ENCODE peak calls at places on chromosomes 5 and 9, in nine cellular contexts. C is HEK293T; X is A172; H is natural killer cell; Z is HT-29; U is midbrain; E is activated CD4-positive, alpha-beta T cell treated with anti-CD3 and anti-CD28 coated beads, Interleukin-2, amount 50 U/mL, for 1 hour; D is Ammon's horn; N is NAMALWA. B is an unnamed sample.

GRCh38 chr9:108535526-108535925 is 320.3 kb downstream of the ACTL7B start:
- DNase-seq in E (no peak), N (peak), X (no peak), D (no peak), Z (peak), C (peak), U (no peak), H (no peak), B (peak)

GRCh38 chr9:113675475-113675941 is 200.6 kb upstream of the ZNF618 start:
- DNase-seq in U (no peak), Z (no peak), N (no peak), C (no peak), E (no peak), H (no peak), X (peak), D (peak), B (peak)

GRCh38 chr5:23704176-23704855 is 196.9 kb downstream of the PRDM9 start:
- DNase-seq in H (no peak), D (no peak), E (no peak), X (peak), Z (peak), U (no peak), C (no peak), N (no peak), B (no peak)

GRCh38 chr9:36924071-36924470 is 110.0 kb downstream of the PAX5 start:
- DNase-seq in N (no peak), H (no peak), E (no peak), X (peak), D (no peak), Z (peak), U (no peak), C (no peak), B (no peak)

GRCh38 chr5:37197340-37198050 is 51.7 kb downstream of the CPLANE1 start:
- DNase-seq in Z (no peak), C (no peak), E (no peak), D (no peak), U (no peak), N (peak), H (no peak), X (peak), B (no peak)

GRCh38 chr9:120676767-120677402 is 37.4 kb downstream of the MEGF9 start:
- DNase-seq in E (no peak), N (no peak), Z (no peak), U (no peak), C (no peak), H (no peak), D (no peak), X (no peak), B (no peak)

GRCh38 chr9:36134761-36135505 is 1.6 kb upstream of the GLIPR2 start:
- DNase-seq in D (no peak), X (no peak), U (no peak), H (no peak), C (no peak), Z (no peak), E (no peak), N (no peak), B (no peak)

GRCh38 chr9:72579190-72579589 is 57.8 kb downstream of the TMC1 start:
- DNase-seq in D (no peak), U (no peak), X (peak), N (no peak), H (no peak), E (no peak), Z (peak), C (no peak), B (peak)

GRCh38 chr5:5572983-5573797 is 150.7 kb downstream of the ICE1 start:
- DNase-seq in X (no peak), U (no peak), H (no peak), D (no peak), E (no peak), C (no peak), N (no peak), Z (no peak), B (no peak)

GRCh38 chr9:127869310-127870152 is 7.9 kb downstream of the AK1 start:
- DNase-seq in N (peak), D (peak), E (peak), X (peak), C (peak), U (peak), Z (peak), H (peak), B (peak)

GRCh38 chr9:128862401-128862851 is 19.3 kb downstream of the KYAT1 start:
- DNase-seq in Z (no peak), N (no peak), E (no peak), D (no peak), C (no peak), H (no peak), U (no peak), X (no peak), B (no peak)

GRCh38 chr9:128529191-128529590 is 23.2 kb upstream of the SPTAN1 start:
- DNase-seq in C (no peak), N (no peak), H (no peak), E (no peak), D (no peak), Z (no peak), U (no peak), X (peak), B (no peak)

GRCh38 chr9:98306384-98307145 is 51.1 kb upstream of the TBC1D2 start:
- DNase-seq in H (no peak), E (no peak), X (peak), Z (no peak), D (no peak), C (no peak), U (no peak), N (no peak), B (no peak)

GRCh38 chr5:174589599-174589998 is 134.8 kb upstream of the MSX2 start:
- DNase-seq in H (no peak), D (no peak), U (no peak), X (no peak), C (no peak), E (no peak), N (no peak), Z (peak), B (no peak)

GRCh38 chr9:29637448-29638196 is 2064.3 kb upstream of the C9orf72 start:
- DNase-seq in E (no peak), D (no peak), N (no peak), H (no peak), C (no peak), Z (no peak), U (no peak), X (no peak), B (no peak)

GRCh38 chr5:139061856-139062255 is 136.3 kb downstream of the SIL1 start:
- DNase-seq in E (no peak), N (no peak), U (peak), C (no peak), X (no peak), H (no peak), Z (no peak), D (peak), B (no peak)

GRCh38 chr9:81833563-81834345 is 94.5 kb upstream of the SPATA31D4 start:
- DNase-seq in C (no peak), E (no peak), N (no peak), H (no peak), U (no peak), Z (no peak), D (no peak), X (no peak), B (peak)

GRCh38 chr9:17293685-17294084 is 158.8 kb downstream of the CNTLN start:
- DNase-seq in N (no peak), U (no peak), H (no peak), E (no peak), C (no peak), Z (no peak), D (no peak), X (no peak), B (no peak)

GRCh38 chr9:114799925-114800324 is 5.9 kb downstream of the TNFSF15 start:
- DNase-seq in H (no peak), X (no peak), Z (no peak), U (no peak), E (no peak), N (no peak), D (no peak), C (no peak), B (no peak)

GRCh38 chr9:86668488-86668887 is 278.8 kb downstream of the GAS1 start:
- DNase-seq in H (no peak), N (no peak), Z (no peak), D (no peak), X (no peak), E (no peak), C (no peak), U (no peak), B (no peak)

GRCh38 chr5:6606884-6607558 is 25.8 kb downstream of the NSUN2 start:
- DNase-seq in D (no peak), E (no peak), Z (no peak), C (no peak), H (no peak), X (no peak), U (peak), N (no peak), B (no peak)

GRCh38 chr5:64861281-64861680 is 92.6 kb downstream of the CWC27 start:
- DNase-seq in U (no peak), N (no peak), E (no peak), Z (no peak), X (no peak), H (no peak), C (no peak), D (no peak), B (no peak)

GRCh38 chr9:119951090-119951489 is 581.9 kb upstream of the BRINP1 start:
- DNase-seq in E (no peak), N (no peak), X (no peak), C (no peak), H (no peak), D (no peak), U (no peak), Z (no peak), B (no peak)

GRCh38 chr5:134043793-134044525 is 39.2 kb upstream of the VDAC1 start:
- DNase-seq in H (no peak), C (no peak), E (no peak), X (no peak), Z (no peak), N (no peak), U (no peak), D (no peak), B (no peak)

GRCh38 chr9:92071634-92072033 is 43.6 kb downstream of the SPTLC1 start:
- DNase-seq in E (no peak), N (no peak), D (no peak), C (no peak), X (no peak), Z (no peak), H (no peak), U (no peak), B (no peak)

GRCh38 chr5:43000198-43000840 is 39.8 kb downstream of the ANXA2R start:
- DNase-seq in C (no peak), U (no peak), N (no peak), Z (peak), X (no peak), H (no peak), E (no peak), D (no peak), B (no peak)

GRCh38 chr9:469672-470040 is 255.0 kb downstream of the DOCK8 start:
- DNase-seq in X (no peak), D (peak), N (no peak), Z (no peak), C (no peak), U (no peak), H (peak), E (no peak), B (no peak)

GRCh38 chr9:94443039-94443722 is 111.7 kb upstream of the PCAT7 start:
- DNase-seq in U (no peak), D (no peak), H (no peak), N (no peak), Z (no peak), X (no peak), E (no peak), C (no peak), B (no peak)

GRCh38 chr5:32163785-32164184 is 10.3 kb downstream of the GOLPH3 start:
- DNase-seq in N (peak), C (no peak), X (no peak), H (no peak), E (no peak), U (no peak), Z (no peak), D (no peak), B (no peak)

GRCh38 chr5:143696920-143697319 is 115.0 kb upstream of the HMHB1 start:
- DNase-seq in D (no peak), X (no peak), E (no peak), N (no peak), H (no peak), C (no peak), U (no peak), Z (no peak), B (no peak)

GRCh38 chr9:128621730-128622455 is 34.8 kb downstream of the DYNC2I2 start:
- DNase-seq in D (no peak), U (no peak), C (no peak), X (no peak), Z (no peak), E (no peak), N (no peak), H (no peak), B (no peak)

GRCh38 chr9:70435948-70436347 is 21.5 kb upstream of the KLF9 start:
- DNase-seq in H (no peak), X (peak), U (no peak), C (no peak), D (no peak), N (no peak), Z (no peak), E (no peak), B (peak)

GRCh38 chr9:85332487-85332886 is 409.3 kb downstream of the AGTPBP1 start:
- DNase-seq in U (no peak), N (peak), X (no peak), D (peak), H (no peak), C (peak), E (no peak), Z (peak), B (peak)